ENCODE peak calls at places on chromosomes 6 and 20, in ten cellular contexts. J, E, W, G, I, D, U, Y, K and O are unnamed samples.

GRCh38 chr6:13156381-13156780 is 172.0 kb downstream of the TBC1D7 start:
- DNase-seq in J (peak; percentile 14), E (no peak), W (no peak), G (no peak), I (no peak), D (no peak), U (no peak), Y (no peak), K (no peak), O (no peak)

GRCh38 chr6:123715243-123715863 is 78.6 kb upstream of the TRDN start:
- DNase-seq in J (peak; percentile 9), E (peak; percentile 48), W (no peak), G (peak; percentile 39), I (no peak), D (no peak), U (no peak), Y (no peak), K (peak; percentile 40), O (no peak)

GRCh38 chr6:75922226-75922625 is 150.2 kb downstream of the IMPG1 start:
- DNase-seq in J (peak; percentile 36), E (peak; percentile 33), W (no peak), G (no peak), I (no peak), D (no peak), U (no peak), Y (no peak), K (peak; percentile 12), O (peak; percentile 17)

GRCh38 chr6:50819527-50819905 is 845 bp downstream of the TFAP2B start:
- DNase-seq in J (peak; percentile 44), E (peak; percentile 1), W (no peak), G (no peak), I (no peak), D (no peak), U (no peak), Y (no peak), K (no peak), O (no peak)

GRCh38 chr6:39777661-39778060 is 14.5 kb upstream of the DAAM2 start:
- DNase-seq in J (no peak), E (no peak), W (no peak), G (peak; percentile 25), I (no peak), D (no peak), U (no peak), Y (no peak), K (no peak), O (no peak)

GRCh38 chr20:64077094-64077493 is 2.2 kb downstream of the RGS19 start:
- DNase-seq in J (no peak), E (no peak), W (peak; percentile 40), G (no peak), I (peak; percentile 31), D (no peak), U (no peak), Y (peak; percentile 39), K (no peak), O (no peak)

GRCh38 chr20:25287631-25288290 is 39.9 kb downstream of the PYGB start:
- DNase-seq in J (no peak), E (no peak), W (no peak), G (no peak), I (no peak), D (no peak), U (no peak), Y (no peak), K (no peak), O (no peak)

GRCh38 chr20:44901972-44902371 is 7.9 kb upstream of the PABPC1L start:
- DNase-seq in J (peak; percentile 70), E (peak; percentile 34), W (no peak), G (peak; percentile 40), I (no peak), D (no peak), U (no peak), Y (no peak), K (peak; percentile 43), O (no peak)

GRCh38 chr6:128400875-128401274 is 119.5 kb downstream of the PTPRK start:
- DNase-seq in J (no peak), E (no peak), W (no peak), G (no peak), I (no peak), D (no peak), U (no peak), Y (no peak), K (no peak), O (no peak)

GRCh38 chr6:84769247-84769646 is 4.8 kb upstream of the TBX18 start:
- DNase-seq in J (no peak), E (peak; percentile 58), W (no peak), G (no peak), I (no peak), D (no peak), U (no peak), Y (no peak), K (no peak), O (no peak)

GRCh38 chr6:72260489-72260888 is 361.4 kb upstream of the KCNQ5 start:
- DNase-seq in J (peak; percentile 7), E (peak; percentile 24), W (no peak), G (no peak), I (no peak), D (no peak), U (no peak), Y (no peak), K (no peak), O (no peak)

GRCh38 chr6:151276112-151276745 is 36.5 kb downstream of the AKAP12 start:
- DNase-seq in J (peak; percentile 84), E (peak; percentile 81), W (no peak), G (no peak), I (no peak), D (no peak), U (no peak), Y (no peak), K (peak; percentile 77), O (no peak)

GRCh38 chr20:48684501-48685041 is 143.2 kb downstream of the PREX1 start:
- DNase-seq in J (no peak), E (no peak), W (no peak), G (no peak), I (no peak), D (no peak), U (no peak), Y (no peak), K (no peak), O (no peak)

GRCh38 chr6:90388395-90388794 is 91.8 kb upstream of the BACH2 start:
- DNase-seq in J (no peak), E (no peak), W (peak; percentile 43), G (no peak), I (no peak), D (no peak), U (no peak), Y (no peak), K (no peak), O (no peak)

GRCh38 chr6:170068496-170068895 is 222.4 kb downstream of the DLL1 start:
- DNase-seq in J (no peak), E (no peak), W (no peak), G (no peak), I (no peak), D (no peak), U (no peak), Y (no peak), K (no peak), O (no peak)

GRCh38 chr6:128725271-128726233 is 157.4 kb upstream of the LAMA2 start:
- DNase-seq in J (peak; percentile 40), E (peak; percentile 69), W (peak; percentile 23), G (peak; percentile 61), I (peak; percentile 2), D (no peak), U (no peak), Y (no peak), K (peak; percentile 69), O (peak; percentile 24)

GRCh38 chr6:135922170-135922569 is 70.7 kb downstream of the PDE7B start:
- DNase-seq in J (peak; percentile 95), E (peak; percentile 98), W (no peak), G (no peak), I (no peak), D (no peak), U (no peak), Y (no peak), K (peak; percentile 99), O (peak; percentile 88)

GRCh38 chr6:25535302-25536225 is 116.5 kb upstream of the SCGN start:
- DNase-seq in J (no peak), E (no peak), W (no peak), G (no peak), I (no peak), D (no peak), U (no peak), Y (no peak), K (no peak), O (no peak)

GRCh38 chr6:141133836-141134235 is 998.9 kb upstream of the GJE1 start:
- DNase-seq in J (no peak), E (no peak), W (no peak), G (no peak), I (no peak), D (no peak), U (no peak), Y (no peak), K (no peak), O (no peak)

GRCh38 chr6:142944126-142945066 is 580 bp downstream of the HIVEP2 start:
- DNase-seq in J (peak; percentile 94), E (peak; percentile 96), W (peak; percentile 93), G (peak; percentile 67), I (peak; percentile 92), D (peak; percentile 91), U (peak; percentile 91), Y (peak; percentile 96), K (peak; percentile 94), O (peak; percentile 70)

GRCh38 chr6:107386340-107386739 is 73.0 kb downstream of the PDSS2 start:
- DNase-seq in J (peak; percentile 58), E (peak; percentile 52), W (no peak), G (no peak), I (no peak), D (no peak), U (no peak), Y (no peak), K (peak; percentile 6), O (no peak)

GRCh38 chr20:21127201-21127981 is 1.5 kb downstream of the KIZ start:
- DNase-seq in J (no peak), E (no peak), W (no peak), G (no peak), I (no peak), D (no peak), U (no peak), Y (no peak), K (no peak), O (no peak)

GRCh38 chr20:50041238-50041915 is 58.6 kb downstream of the SNAI1 start:
- DNase-seq in J (no peak), E (no peak), W (no peak), G (no peak), I (no peak), D (no peak), U (no peak), Y (no peak), K (no peak), O (no peak)

GRCh38 chr6:68958327-68958726 is 323.2 kb downstream of the ADGRB3 start:
- DNase-seq in J (peak; percentile 7), E (peak; percentile 32), W (no peak), G (no peak), I (no peak), D (no peak), U (no peak), Y (no peak), K (peak; percentile 21), O (no peak)

GRCh38 chr6:151679081-151679480 is 128.4 kb upstream of the ESR1 start:
- DNase-seq in J (peak; percentile 72), E (peak; percentile 75), W (peak; percentile 34), G (no peak), I (no peak), D (no peak), U (no peak), Y (no peak), K (peak; percentile 28), O (peak; percentile 91)

GRCh38 chr20:58538752-58539151 is 23.6 kb upstream of the APCDD1L start:
- DNase-seq in J (peak; percentile 69), E (no peak), W (no peak), G (no peak), I (no peak), D (no peak), U (no peak), Y (no peak), K (no peak), O (no peak)

GRCh38 chr6:25579902-25580495 is 72.0 kb upstream of the SCGN start:
- DNase-seq in J (no peak), E (no peak), W (no peak), G (no peak), I (no peak), D (no peak), U (no peak), Y (no peak), K (no peak), O (no peak)

GRCh38 chr20:3248167-3248992 is 9.4 kb upstream of the SLC4A11 start:
- DNase-seq in J (peak; percentile 43), E (peak; percentile 26), W (no peak), G (no peak), I (peak; percentile 13), D (no peak), U (no peak), Y (no peak), K (peak; percentile 33), O (no peak)